ENCODE peak calls at places on chromosomes 13 and 19, in five cellular contexts. Z is CD4-positive, CD25-positive, alpha-beta regulatory T cell; O is aorta; E is left colon; J is stimulated activated naive B cell treated with anti-CD40 and anti-IgM and Interleukin-4, amounts not matched to agents 10 μg/mL and 1 μg/mL and 100 μg/mL, for 72 hours. C is an unnamed sample.
A peak's percentile ranks its signal among the peaks of the same experiment; 100 is the strongest.

GRCh38 chr19:30719189-30719990 is 347.2 kb downstream of the ZNF536 start:
- ATAC-seq in E (peak; percentile 90), Z (no peak), O (peak; percentile 85), J (peak; percentile 86), C (peak; percentile 91)

GRCh38 chr13:110887955-110888333 is 26.9 kb downstream of the ANKRD10 start:
- ATAC-seq in O (peak; percentile 26), Z (no peak), J (no peak), E (peak; percentile 44), C (no peak)

GRCh38 chr13:33958964-33959363 is 141.0 kb downstream of the RFC3 start:
- ATAC-seq in Z (no peak), J (peak; percentile 60), E (no peak), O (no peak), C (no peak)

GRCh38 chr19:48963371-48964204 is 1.5 kb upstream of the FTL start:
- ATAC-seq in O (peak; percentile 53), E (peak; percentile 28), Z (no peak), J (peak; percentile 29), C (peak; percentile 12)

GRCh38 chr13:61685683-61686013 is 270.0 kb upstream of the PCDH20 start:
- ATAC-seq in O (no peak), E (no peak), J (no peak), Z (no peak), C (no peak)

GRCh38 chr19:45901432-45901903 is 945 bp downstream of the MYPOP start:
- ATAC-seq in O (no peak), J (no peak), Z (no peak), E (no peak), C (peak; percentile 11)

GRCh38 chr19:42487798-42488178 is 40.5 kb downstream of the CEACAM1 start:
- ATAC-seq in O (no peak), E (no peak), Z (no peak), J (no peak), C (no peak)

GRCh38 chr19:14562660-14563589 is 8.9 kb downstream of the NDUFB7 start:
- ATAC-seq in J (no peak), E (no peak), O (no peak), Z (no peak), C (peak; percentile 9)

GRCh38 chr13:43054803-43055802 is 31.7 kb downstream of the DNAJC15 start:
- ATAC-seq in O (peak; percentile 70), Z (peak; percentile 50), E (peak; percentile 56), J (peak; percentile 44), C (peak; percentile 24)

GRCh38 chr19:4184718-4185352 is 2.3 kb downstream of the ANKRD24 start:
- ATAC-seq in E (no peak), O (no peak), Z (no peak), J (no peak), C (no peak)

GRCh38 chr13:93243375-93244063 is 16.9 kb downstream of the GPC6 start:
- ATAC-seq in J (no peak), Z (no peak), E (no peak), O (peak; percentile 3), C (no peak)